ENCODE peak calls at places on chromosomes 6 and 20, in seven cellular contexts. One of them, this sample, is unnamed.

GRCh38 chr20:32216396-32217142 is 8.9 kb downstream of the POFUT1 start:
- DNase-seq in MM.1S: no peak
- DNase-seq in GM23248: no peak
- DNase-seq in A673: no peak
- DNase-seq in endothelial cell of umbilical vein: peak; percentile 63
- DNase-seq in fibroblast of lung: no peak
- DNase-seq in PC-9: no peak
- DNase-seq in this sample: no peak

GRCh38 chr6:47434372-47435253 is 43.0 kb upstream of the CD2AP start:
- DNase-seq in endothelial cell of umbilical vein: no peak
- DNase-seq in A673: no peak
- DNase-seq in fibroblast of lung: no peak
- DNase-seq in GM23248: no peak
- DNase-seq in PC-9: no peak
- DNase-seq in MM.1S: no peak
- DNase-seq in this sample: no peak

GRCh38 chr6:1598886-1599285 is 10.8 kb upstream of the FOXC1 start:
- DNase-seq in fibroblast of lung: no peak
- DNase-seq in PC-9: no peak
- DNase-seq in endothelial cell of umbilical vein: no peak
- DNase-seq in GM23248: no peak
- DNase-seq in MM.1S: no peak
- DNase-seq in A673: no peak
- DNase-seq in this sample: no peak

GRCh38 chr20:43323592-43323991 is 133.9 kb upstream of the PTPRT start:
- DNase-seq in endothelial cell of umbilical vein: no peak
- DNase-seq in MM.1S: no peak
- DNase-seq in A673: no peak
- DNase-seq in PC-9: no peak
- DNase-seq in GM23248: no peak
- DNase-seq in fibroblast of lung: no peak
- DNase-seq in this sample: no peak

GRCh38 chr20:50635676-50636600 is 55.4 kb downstream of the RIPOR3 start:
- DNase-seq in MM.1S: peak; percentile 48
- DNase-seq in GM23248: peak; percentile 65
- DNase-seq in PC-9: peak; percentile 74
- DNase-seq in endothelial cell of umbilical vein: peak; percentile 54
- DNase-seq in A673: peak; percentile 82
- DNase-seq in fibroblast of lung: peak; percentile 36
- DNase-seq in this sample: peak; percentile 93

GRCh38 chr6:141326426-141326825 is 806.3 kb upstream of the GJE1 start:
- DNase-seq in endothelial cell of umbilical vein: peak; percentile 94
- DNase-seq in PC-9: peak; percentile 95
- DNase-seq in fibroblast of lung: peak; percentile 100
- DNase-seq in MM.1S: no peak
- DNase-seq in GM23248: peak; percentile 99
- DNase-seq in A673: peak; percentile 79
- DNase-seq in this sample: no peak

GRCh38 chr6:113701552-113702254 is 155.4 kb upstream of the MARCKS start:
- DNase-seq in GM23248: no peak
- DNase-seq in PC-9: no peak
- DNase-seq in MM.1S: no peak
- DNase-seq in endothelial cell of umbilical vein: peak; percentile 73
- DNase-seq in A673: no peak
- DNase-seq in fibroblast of lung: peak; percentile 48
- DNase-seq in this sample: no peak

GRCh38 chr20:6502999-6503398 is 264.5 kb upstream of the BMP2 start:
- DNase-seq in A673: no peak
- DNase-seq in endothelial cell of umbilical vein: peak; percentile 16
- DNase-seq in MM.1S: no peak
- DNase-seq in fibroblast of lung: no peak
- DNase-seq in PC-9: no peak
- DNase-seq in GM23248: no peak
- DNase-seq in this sample: no peak

GRCh38 chr6:120005292-120005976 is 655.9 kb upstream of the MAN1A1 start:
- DNase-seq in GM23248: peak; percentile 0
- DNase-seq in MM.1S: no peak
- DNase-seq in endothelial cell of umbilical vein: no peak
- DNase-seq in PC-9: no peak
- DNase-seq in fibroblast of lung: no peak
- DNase-seq in A673: no peak
- DNase-seq in this sample: peak; percentile 11

GRCh38 chr6:19712012-19712688 is 125.0 kb upstream of the ID4 start:
- DNase-seq in MM.1S: no peak
- DNase-seq in fibroblast of lung: no peak
- DNase-seq in PC-9: no peak
- DNase-seq in endothelial cell of umbilical vein: no peak
- DNase-seq in GM23248: no peak
- DNase-seq in A673: no peak
- DNase-seq in this sample: no peak

GRCh38 chr6:32553037-32553742 is 23.1 kb upstream of the HLA-DRB5 start:
- DNase-seq in A673: no peak
- DNase-seq in MM.1S: no peak
- DNase-seq in PC-9: no peak
- DNase-seq in GM23248: no peak
- DNase-seq in fibroblast of lung: no peak
- DNase-seq in endothelial cell of umbilical vein: no peak
- DNase-seq in this sample: no peak

GRCh38 chr6:131419698-131420097 is 153.3 kb upstream of the ARG1 start:
- DNase-seq in GM23248: no peak
- DNase-seq in PC-9: no peak
- DNase-seq in fibroblast of lung: no peak
- DNase-seq in A673: peak; percentile 39
- DNase-seq in MM.1S: no peak
- DNase-seq in endothelial cell of umbilical vein: no peak
- DNase-seq in this sample: no peak

GRCh38 chr6:111148110-111148509 is 60.8 kb downstream of the SLC16A10 start:
- DNase-seq in GM23248: no peak
- DNase-seq in MM.1S: no peak
- DNase-seq in fibroblast of lung: no peak
- DNase-seq in PC-9: no peak
- DNase-seq in A673: no peak
- DNase-seq in endothelial cell of umbilical vein: no peak
- DNase-seq in this sample: no peak

GRCh38 chr20:45861157-45862075 is 4.0 kb downstream of the ZSWIM3 start:
- DNase-seq in MM.1S: no peak
- DNase-seq in GM23248: no peak
- DNase-seq in A673: peak; percentile 43
- DNase-seq in PC-9: no peak
- DNase-seq in fibroblast of lung: no peak
- DNase-seq in endothelial cell of umbilical vein: peak; percentile 38
- DNase-seq in this sample: no peak

GRCh38 chr20:34069341-34070078 is 42.5 kb downstream of the EIF2S2 start:
- DNase-seq in PC-9: peak; percentile 70
- DNase-seq in endothelial cell of umbilical vein: peak; percentile 90
- DNase-seq in MM.1S: peak; percentile 80
- DNase-seq in A673: peak; percentile 91
- DNase-seq in GM23248: peak; percentile 88
- DNase-seq in fibroblast of lung: peak; percentile 72
- DNase-seq in this sample: peak; percentile 94

GRCh38 chr20:426564-426963 is 18.5 kb downstream of the RBCK1 start:
- DNase-seq in PC-9: no peak
- DNase-seq in A673: no peak
- DNase-seq in MM.1S: no peak
- DNase-seq in endothelial cell of umbilical vein: no peak
- DNase-seq in GM23248: no peak
- DNase-seq in fibroblast of lung: no peak
- DNase-seq in this sample: no peak

GRCh38 chr6:11552390-11552789 is 14.8 kb downstream of the TMEM170B start:
- DNase-seq in GM23248: no peak
- DNase-seq in MM.1S: no peak
- DNase-seq in PC-9: no peak
- DNase-seq in A673: peak; percentile 81
- DNase-seq in fibroblast of lung: no peak
- DNase-seq in endothelial cell of umbilical vein: no peak
- DNase-seq in this sample: no peak

GRCh38 chr20:62489186-62489939 is 13.6 kb upstream of the GATA5 start:
- DNase-seq in MM.1S: no peak
- DNase-seq in endothelial cell of umbilical vein: no peak
- DNase-seq in PC-9: peak; percentile 68
- DNase-seq in fibroblast of lung: peak; percentile 13
- DNase-seq in A673: no peak
- DNase-seq in GM23248: peak; percentile 63
- DNase-seq in this sample: no peak

GRCh38 chr20:48467622-48468021 is 360.2 kb downstream of the PREX1 start:
- DNase-seq in fibroblast of lung: no peak
- DNase-seq in endothelial cell of umbilical vein: no peak
- DNase-seq in PC-9: no peak
- DNase-seq in GM23248: no peak
- DNase-seq in MM.1S: peak; percentile 25
- DNase-seq in A673: no peak
- DNase-seq in this sample: peak; percentile 54

GRCh38 chr6:21999012-21999528 is 297.8 kb downstream of the PRL start:
- DNase-seq in fibroblast of lung: peak; percentile 89
- DNase-seq in GM23248: peak; percentile 58
- DNase-seq in endothelial cell of umbilical vein: peak; percentile 89
- DNase-seq in A673: peak; percentile 78
- DNase-seq in MM.1S: no peak
- DNase-seq in PC-9: no peak
- DNase-seq in this sample: no peak

GRCh38 chr6:147382945-147383554 is 125.4 kb upstream of the SAMD5 start:
- DNase-seq in GM23248: peak; percentile 56
- DNase-seq in PC-9: peak; percentile 35
- DNase-seq in A673: peak; percentile 65
- DNase-seq in MM.1S: peak; percentile 11
- DNase-seq in endothelial cell of umbilical vein: peak; percentile 44
- DNase-seq in fibroblast of lung: peak; percentile 51
- DNase-seq in this sample: peak; percentile 63

GRCh38 chr20:59961423-59961822 is 3.2 kb downstream of the CDH26 start:
- DNase-seq in MM.1S: no peak
- DNase-seq in GM23248: no peak
- DNase-seq in PC-9: peak; percentile 51
- DNase-seq in endothelial cell of umbilical vein: no peak
- DNase-seq in A673: no peak
- DNase-seq in fibroblast of lung: no peak
- DNase-seq in this sample: no peak

GRCh38 chr6:156954191-156954590 is 177.0 kb downstream of the ARID1B start:
- DNase-seq in fibroblast of lung: no peak
- DNase-seq in GM23248: peak; percentile 57
- DNase-seq in PC-9: no peak
- DNase-seq in A673: no peak
- DNase-seq in MM.1S: no peak
- DNase-seq in endothelial cell of umbilical vein: no peak
- DNase-seq in this sample: no peak
- H3K27ac ChIP-seq in fibroblast of lung: peak overlapping the region; percentile 82
- H3K27ac ChIP-seq in GM23248: peak overlapping the region; percentile 95
- H3K27ac ChIP-seq in PC-9: no peak overlapping the region
- H3K27ac ChIP-seq in A673: peak overlapping the region; percentile 57
- H3K27ac ChIP-seq in MM.1S: no peak overlapping the region
- H3K27ac ChIP-seq in endothelial cell of umbilical vein: no peak overlapping the region
- H3K27ac ChIP-seq in this sample: no peak overlapping the region

GRCh38 chr6:143973097-143973979 is 34.7 kb downstream of the PLAGL1 start:
- DNase-seq in MM.1S: no peak
- DNase-seq in fibroblast of lung: no peak
- DNase-seq in GM23248: no peak
- DNase-seq in endothelial cell of umbilical vein: no peak
- DNase-seq in A673: no peak
- DNase-seq in PC-9: no peak
- DNase-seq in this sample: peak; percentile 96
- TF ChIP-seq EZH2 in MM.1S: no peak
- TF ChIP-seq EZH2 in fibroblast of lung: no peak
- TF ChIP-seq EZH2 in GM23248: no peak
- TF ChIP-seq EZH2 in endothelial cell of umbilical vein: no peak
- TF ChIP-seq EZH2 in A673: no peak
- TF ChIP-seq EZH2 in PC-9: no peak
- TF ChIP-seq EZH2 in this sample: no peak

GRCh38 chr20:3121271-3121911 is 36.9 kb upstream of the AVP start:
- DNase-seq in PC-9: no peak
- DNase-seq in fibroblast of lung: no peak
- DNase-seq in GM23248: no peak
- DNase-seq in endothelial cell of umbilical vein: peak; percentile 71
- DNase-seq in A673: no peak
- DNase-seq in MM.1S: no peak
- DNase-seq in this sample: no peak

GRCh38 chr20:3123542-3123941 is 36.1 kb downstream of the FASTKD5 start:
- DNase-seq in PC-9: no peak
- DNase-seq in fibroblast of lung: no peak
- DNase-seq in endothelial cell of umbilical vein: no peak
- DNase-seq in A673: no peak
- DNase-seq in MM.1S: no peak
- DNase-seq in GM23248: no peak
- DNase-seq in this sample: no peak

GRCh38 chr20:3126527-3126859 is 33.2 kb downstream of the FASTKD5 start:
- DNase-seq in GM23248: no peak
- DNase-seq in endothelial cell of umbilical vein: no peak
- DNase-seq in MM.1S: no peak
- DNase-seq in PC-9: no peak
- DNase-seq in A673: no peak
- DNase-seq in fibroblast of lung: no peak
- DNase-seq in this sample: no peak

GRCh38 chr20:3119044-3119443 is 34.5 kb upstream of the AVP start:
- DNase-seq in MM.1S: no peak
- DNase-seq in fibroblast of lung: no peak
- DNase-seq in PC-9: no peak
- DNase-seq in GM23248: peak; percentile 18
- DNase-seq in A673: no peak
- DNase-seq in endothelial cell of umbilical vein: no peak
- DNase-seq in this sample: no peak

GRCh38 chr20:3121955-3122610 is 37.6 kb upstream of the AVP start:
- DNase-seq in endothelial cell of umbilical vein: no peak
- DNase-seq in A673: no peak
- DNase-seq in PC-9: no peak
- DNase-seq in GM23248: no peak
- DNase-seq in MM.1S: no peak
- DNase-seq in fibroblast of lung: no peak
- DNase-seq in this sample: no peak
- H3K27ac ChIP-seq in endothelial cell of umbilical vein: no peak overlapping the region
- H3K27ac ChIP-seq in A673: no peak overlapping the region
- H3K27ac ChIP-seq in PC-9: peak overlapping the region; percentile 50
- H3K27ac ChIP-seq in GM23248: no peak overlapping the region
- H3K27ac ChIP-seq in MM.1S: no peak overlapping the region
- H3K27ac ChIP-seq in fibroblast of lung: no peak overlapping the region
- H3K27ac ChIP-seq in this sample: no peak overlapping the region

DNA sequence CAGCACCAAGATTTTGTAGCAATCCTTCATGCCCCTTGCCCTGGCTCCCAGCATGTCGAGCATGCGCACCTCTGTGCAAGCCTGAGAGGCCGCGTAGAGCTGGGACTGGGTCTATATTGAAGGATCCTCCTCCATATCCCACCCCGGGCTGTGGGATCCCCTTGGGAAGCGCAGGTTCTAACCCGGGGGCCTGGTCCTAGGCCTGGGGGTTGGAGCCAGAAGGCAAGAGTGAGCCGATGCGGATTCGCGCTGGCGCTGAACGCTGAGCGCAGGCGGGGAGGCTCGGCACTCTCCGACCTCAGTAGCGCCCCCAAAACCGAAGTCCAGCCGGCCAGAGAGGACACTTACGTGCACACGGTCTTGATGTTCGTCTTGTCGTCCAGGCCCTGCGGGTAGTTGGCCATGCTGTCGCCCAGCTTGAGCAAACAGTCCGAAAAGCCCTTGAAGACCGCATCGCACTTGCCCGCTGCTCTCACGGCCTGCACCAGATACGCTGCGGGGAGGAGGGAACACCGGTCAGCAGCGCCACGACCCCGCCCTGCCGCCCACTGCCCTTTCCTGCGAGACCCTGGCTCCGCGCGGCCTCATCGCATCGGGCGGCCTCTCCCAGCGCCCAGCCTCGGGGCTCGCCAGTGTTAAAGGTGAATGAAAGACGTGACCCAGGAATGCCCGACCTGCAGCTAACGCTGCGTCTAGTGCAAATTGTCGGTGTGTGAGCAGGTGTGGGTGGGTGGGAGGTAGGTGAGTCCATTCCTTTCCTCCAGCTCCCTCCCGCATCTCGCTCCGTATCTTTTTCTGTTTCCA is 4.5 kb downstream of the NRN1 start:
- DNase-seq in MM.1S: no peak
- DNase-seq in A673: no peak
- DNase-seq in fibroblast of lung: no peak
- DNase-seq in PC-9: no peak
- DNase-seq in endothelial cell of umbilical vein: no peak
- DNase-seq in GM23248: peak; percentile 56
- DNase-seq in this sample: peak; percentile 77
- TF ChIP-seq EZH2 in MM.1S: no peak
- TF ChIP-seq EZH2 in A673: no peak
- TF ChIP-seq EZH2 in fibroblast of lung: no peak
- TF ChIP-seq EZH2 in PC-9: no peak
- TF ChIP-seq EZH2 in endothelial cell of umbilical vein: peak; percentile 55
- TF ChIP-seq EZH2 in GM23248: no peak
- TF ChIP-seq EZH2 in this sample: peak; percentile 73